ENCODE peak calls at places on chromosomes 5 and 9, in six cellular contexts. M, C, H, V, B and K are unnamed samples.

GRCh38 chr9:97853844-97854695 is 1.0 kb downstream of the FOXE1 start:
- DNase-seq in H (no peak), M (peak), C (peak), V (peak), B (no peak), K (no peak)

GRCh38 chr5:81269751-81270686 is 31.4 kb upstream of the ZCCHC9 start:
- DNase-seq in B (no peak), C (no peak), M (no peak), H (no peak), V (no peak), K (no peak)

GRCh38 chr9:36815023-36815422 is 219.0 kb downstream of the PAX5 start:
- DNase-seq in M (no peak), H (no peak), B (no peak), C (no peak), V (no peak), K (no peak)

GRCh38 chr9:104260004-104260403 is 165.9 kb downstream of the SMC2 start:
- DNase-seq in M (no peak), V (no peak), C (no peak), B (no peak), H (no peak), K (no peak)

GRCh38 chr5:61357745-61358144 is 25.7 kb downstream of the ZSWIM6 start:
- DNase-seq in C (no peak), V (no peak), B (no peak), M (peak), H (peak), K (no peak)

GRCh38 chr9:135551031-135551430 is 5.1 kb downstream of the OBP2A start:
- DNase-seq in B (peak), C (no peak), H (no peak), M (no peak), V (no peak), K (no peak)

GRCh38 chr5:158152151-158152550 is 293.2 kb upstream of the CLINT1 start:
- DNase-seq in M (no peak), B (no peak), V (no peak), C (no peak), H (no peak), K (no peak)

GRCh38 chr5:56479701-56480304 is 246.7 kb upstream of the ANKRD55 start:
- DNase-seq in V (no peak), M (no peak), B (no peak), C (peak), H (no peak), K (no peak)

GRCh38 chr5:144712090-144712489 is 541.4 kb downstream of the KCTD16 start:
- DNase-seq in C (no peak), M (no peak), B (no peak), V (no peak), H (no peak), K (no peak)

DNA sequence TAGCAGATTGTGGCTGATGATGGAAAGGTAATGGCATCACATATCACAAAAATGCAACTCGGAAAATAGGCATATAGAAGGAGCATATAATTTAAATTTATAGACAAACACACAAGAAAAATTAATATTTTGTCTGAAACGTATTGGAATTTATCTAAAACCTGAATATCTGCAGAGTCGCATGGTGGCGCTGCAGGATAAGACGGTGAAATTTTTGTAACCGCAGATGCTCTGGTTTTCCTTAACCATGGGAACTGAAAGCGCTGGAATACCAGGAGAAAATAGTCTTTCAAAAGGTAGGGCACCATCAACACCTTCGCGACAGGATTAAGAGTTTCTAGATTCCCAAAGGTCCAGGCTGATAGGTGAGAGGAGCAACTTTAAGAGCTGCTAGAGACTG is 11.0 kb downstream of the PCDHB14 start:
- DNase-seq in C (peak), M (peak), H (no peak), V (peak), B (no peak), K (no peak)
- TF ChIP-seq CTCF in C (peak), M (peak), H (no peak), V (peak), B (no peak), K (peak)

DNA sequence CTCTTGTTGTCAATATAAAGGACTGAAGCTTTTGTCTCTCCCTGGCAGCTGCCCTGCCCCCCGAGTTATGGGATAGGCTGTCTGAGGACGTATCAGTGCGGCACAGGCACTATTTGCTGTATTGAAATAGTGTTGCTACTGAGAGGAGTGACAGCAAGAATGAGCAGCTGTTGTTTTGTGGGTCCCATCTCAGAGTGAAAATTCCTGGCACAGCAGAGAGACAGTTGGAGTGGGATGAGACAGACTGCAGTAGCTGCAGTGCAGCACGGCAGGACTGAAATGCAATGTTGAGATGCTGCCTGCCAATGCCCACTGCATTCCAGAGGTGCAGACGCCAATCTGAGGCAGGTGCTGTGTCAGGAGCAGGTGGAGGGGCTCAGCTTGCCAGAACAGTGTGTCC is 194.4 kb upstream of the GLRA1 start:
- DNase-seq in C (no peak), B (no peak), V (no peak), H (no peak), M (no peak), K (no peak)
- H3K27ac ChIP-seq in C (no peak), B (no peak), V (no peak), H (no peak), M (no peak), K (no peak)

DNA sequence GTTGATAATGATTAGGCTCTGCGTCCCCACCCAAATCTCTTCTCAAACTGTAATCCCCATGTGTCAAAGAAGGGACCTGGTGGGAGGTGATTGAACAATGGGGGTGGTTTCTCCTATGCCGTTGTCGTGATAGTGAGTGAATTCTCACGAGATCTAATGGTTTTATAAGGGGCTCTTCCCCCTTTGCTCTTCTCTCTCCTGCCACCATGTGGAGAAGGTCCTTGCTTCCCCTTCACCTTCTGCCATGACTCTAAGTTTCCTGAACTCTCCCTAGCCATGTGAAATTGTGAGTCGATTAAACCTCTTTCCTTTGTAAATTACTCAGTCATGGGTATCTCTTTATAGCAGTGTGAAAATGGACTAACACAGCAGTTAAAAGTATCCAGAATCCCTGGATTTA is 715.2 kb upstream of the DMAC1 start:
- DNase-seq in B (no peak), M (no peak), V (no peak), H (no peak), C (no peak), K (no peak)
- TF ChIP-seq CTCF in B (no peak), M (no peak), V (no peak), H (no peak), C (no peak), K (no peak)

GRCh38 chr5:91142819-91143218 is 240.3 kb downstream of the ARRDC3 start:
- DNase-seq in C (no peak), V (no peak), H (no peak), M (no peak), B (no peak), K (no peak)

GRCh38 chr5:91137647-91138046 is 245.5 kb downstream of the ARRDC3 start:
- DNase-seq in V (peak), B (no peak), C (no peak), M (no peak), H (no peak), K (peak)

GRCh38 chr5:91141642-91142041 is 241.5 kb downstream of the ARRDC3 start:
- DNase-seq in M (no peak), C (no peak), V (no peak), B (no peak), H (no peak), K (no peak)

GRCh38 chr5:91139572-91140200 is 243.4 kb downstream of the ARRDC3 start:
- DNase-seq in H (no peak), C (no peak), V (no peak), M (no peak), B (no peak), K (no peak)

GRCh38 chr5:91140657-91141056 is 242.5 kb downstream of the ARRDC3 start:
- DNase-seq in M (no peak), H (no peak), B (no peak), V (no peak), C (no peak), K (no peak)
- H3K27ac ChIP-seq in M (peak), H (no peak), B (no peak), V (no peak), C (no peak), K (no peak)